ENCODE peak calls at places on chromosomes 4 and X, in four cellular contexts. A, E, R and U are unnamed samples. For H3K4me1, the result is how much of the 10 kb centered on the place peaks cover.

GRCh38 chr4:25088342-25088952 is 57.7 kb upstream of the LGI2 start:
- DNase-seq in E (peak), A (peak), R (peak), U (no peak)

GRCh38 chr4:178090640-178091411 is 648.6 kb upstream of the AGA start:
- DNase-seq in E (no peak), R (no peak), A (no peak), U (no peak)

GRCh38 chr4:6687947-6688878 is 5.5 kb upstream of the S100P start:
- DNase-seq in R (no peak), A (no peak), E (no peak), U (no peak)

GRCh38 chrX:109040057-109040456 is 303.7 kb upstream of the IRS4 start:
- DNase-seq in A (no peak), R (no peak), E (no peak), U (no peak)

GRCh38 chr4:154741877-154742851 is 1.6 kb upstream of the LRAT start:
- DNase-seq in E (no peak), R (no peak), A (no peak), U (no peak)

GRCh38 chr4:25900901-25901500 is 13.0 kb upstream of the SMIM20 start:
- DNase-seq in R (peak), E (peak), A (no peak), U (no peak)

GRCh38 chr4:25060586-25061340 is 30.0 kb upstream of the LGI2 start:
- DNase-seq in E (no peak), A (no peak), R (no peak), U (no peak)

GRCh38 chr4:6293661-6294060 is 24.0 kb downstream of the WFS1 start:
- DNase-seq in R (no peak), E (no peak), A (no peak), U (no peak)

GRCh38 chr4:38782452-38783108 is at the start of gene TLR10:
- DNase-seq in R (no peak), A (peak), E (no peak), U (peak)

GRCh38 chrX:134377537-134377936 is 82.4 kb upstream of the HPRT1 start:
- DNase-seq in R (no peak), E (no peak), A (peak), U (no peak)

GRCh38 chr4:76278583-76278982 is 27.1 kb downstream of the FAM47E start:
- DNase-seq in A (no peak), E (no peak), R (no peak), U (no peak)

GRCh38 chr4:76277667-76278066 is 26.1 kb downstream of the FAM47E start:
- DNase-seq in A (no peak), E (no peak), R (no peak), U (no peak)

GRCh38 chr4:76280488-76281441 is 25.8 kb upstream of the STBD1 start:
- DNase-seq in A (no peak), E (no peak), R (no peak), U (no peak)

GRCh38 chr4:76276813-76277212 is 25.3 kb downstream of the FAM47E start:
- DNase-seq in E (no peak), R (no peak), A (no peak), U (no peak)

GRCh38 chr4:76279462-76279861 is 27.1 kb upstream of the STBD1 start:
- DNase-seq in R (no peak), A (peak), E (no peak), U (no peak)
- H3K4me1 ChIP-seq in R (under half), A (under half), E (under half), U (under half)

GRCh38 chr4:99644453-99644852 is 13.2 kb downstream of the C4orf54 start:
- DNase-seq in R (no peak), E (no peak), A (no peak), U (no peak)

GRCh38 chr4:99640676-99641075 is 17.0 kb downstream of the C4orf54 start:
- DNase-seq in E (no peak), R (no peak), A (no peak), U (no peak)

GRCh38 chr4:99645036-99645435 is 12.6 kb downstream of the C4orf54 start:
- DNase-seq in R (no peak), A (no peak), E (no peak), U (peak)

GRCh38 chr4:99645638-99646037 is 12.0 kb downstream of the C4orf54 start:
- DNase-seq in A (no peak), E (no peak), R (no peak), U (no peak)

GRCh38 chr4:99642725-99643489 is 14.7 kb downstream of the C4orf54 start:
- DNase-seq in R (peak), E (peak), A (no peak), U (no peak)
- H3K4me3 ChIP-seq in R (no peak), E (no peak), A (no peak), U (no peak)

DNA sequence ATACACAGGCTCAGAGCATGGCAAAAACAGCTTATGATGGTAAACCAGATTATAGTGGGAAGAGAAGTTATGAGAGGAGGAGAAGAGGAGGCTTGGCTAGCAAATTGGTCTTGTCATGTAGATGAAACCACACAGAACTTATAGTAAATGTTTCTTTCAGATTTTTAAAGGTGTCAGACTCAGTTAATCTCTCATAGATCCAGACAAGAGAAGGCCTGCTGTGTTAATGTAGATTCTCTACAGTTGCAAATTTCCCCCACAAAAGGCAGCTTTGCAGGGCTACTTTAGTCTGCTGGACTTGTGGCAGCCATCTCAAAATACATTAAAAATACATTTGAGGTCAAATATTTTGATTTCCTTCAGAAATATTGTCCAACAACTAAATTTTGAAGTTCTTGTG is 1731.7 kb downstream of the ARAP2 start:
- DNase-seq in E (no peak), A (no peak), R (no peak), U (no peak)
- H3K27ac ChIP-seq in E (no peak), A (no peak), R (no peak), U (no peak)

GRCh38 chr4:48904101-48904500 is 2.5 kb downstream of the OCIAD2 start:
- DNase-seq in A (peak), E (no peak), R (no peak), U (no peak)
- H3K4me1 ChIP-seq in A (under half), E (under half), R (under half), U (under half)

GRCh38 chr4:69786547-69786946 is 26.1 kb upstream of the SULT1B1 start:
- DNase-seq in A (no peak), R (no peak), E (no peak), U (no peak)
- H3K4me3 ChIP-seq in A (no peak), R (no peak), E (no peak), U (no peak)

GRCh38 chr4:140137654-140138053 is 16.3 kb downstream of the MAML3 start:
- DNase-seq in A (no peak), R (no peak), E (no peak), U (no peak)
- H3K27ac ChIP-seq in A (no peak), R (no peak), E (no peak), U (no peak)

GRCh38 chr4:153452661-153453378 is 13.3 kb upstream of the TMEM131L start:
- DNase-seq in R (no peak), E (no peak), A (no peak), U (no peak)
- H3K4me1 ChIP-seq in R (under half), E (under half), A (under half), U (under half)

DNA sequence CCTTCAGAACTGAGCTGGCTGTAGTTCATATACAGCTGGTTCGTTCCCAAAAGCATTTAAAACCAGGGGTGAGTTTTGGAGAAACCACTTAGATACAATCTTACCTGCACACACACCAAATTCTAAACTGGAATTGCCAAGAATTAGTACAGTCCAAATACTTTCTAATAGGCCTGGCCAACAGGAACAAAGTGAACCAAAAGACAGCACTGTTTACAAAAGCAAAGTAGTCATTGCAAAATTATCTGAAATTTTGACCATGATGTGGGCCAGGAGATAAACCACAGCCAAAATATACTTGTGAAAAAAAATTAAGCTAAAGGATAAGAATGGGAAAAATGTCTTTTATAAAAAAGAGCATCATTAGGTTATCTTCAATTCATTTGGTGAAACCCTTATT is 37.9 kb upstream of the NAP1L5 start:
- DNase-seq in A (no peak), E (no peak), R (no peak), U (no peak)
- H3K4me3 ChIP-seq in A (no peak), E (no peak), R (no peak), U (no peak)